ENCODE peak calls at places on chromosome 15, in four cellular contexts. C is stimulated activated CD4-positive, alpha-beta T cell treated with anti-CD3 and anti-CD28 coated beads, Interleukin-12 subunit alpha, Interleukin-12 subunit beta, amount 100 ng/mL, for 48 hours; N is lower lobe of right lung; I is hippocampal formation. Y is an unnamed sample.

GRCh38 chr15:54099010-54099409 is 120.8 kb downstream of the UNC13C start:
- DNase-seq in C (no peak), N (no peak), I (no peak), Y (no peak)

GRCh38 chr15:43376017-43376705 is 5.3 kb downstream of the TUBGCP4 start:
- DNase-seq in I (no peak), C (peak; percentile 3), N (no peak), Y (no peak)

GRCh38 chr15:99181544-99181943 is 67.8 kb downstream of the TTC23 start:
- DNase-seq in N (no peak), I (no peak), C (no peak), Y (no peak)

GRCh38 chr15:35118987-35119386 is 33.9 kb upstream of the NANOGP8 start:
- DNase-seq in I (no peak), C (no peak), N (no peak), Y (no peak)

GRCh38 chr15:67085818-67086649 is 20.6 kb downstream of the SMAD3 start:
- DNase-seq in I (no peak), C (peak; percentile 37), N (no peak), Y (no peak)

GRCh38 chr15:68791431-68792283 is 29.0 kb downstream of the ANP32A start:
- DNase-seq in N (no peak), C (peak; percentile 16), I (no peak), Y (no peak)

GRCh38 chr15:35880896-35881295 is 334.9 kb upstream of the DPH6 start:
- DNase-seq in N (no peak), I (no peak), C (no peak), Y (no peak)

GRCh38 chr15:68228143-68228970 is 1.2 kb downstream of the CLN6 start:
- DNase-seq in C (no peak), I (no peak), N (no peak), Y (no peak)

GRCh38 chr15:79474252-79474651 is 42.1 kb downstream of the MINAR1 start:
- DNase-seq in N (no peak), C (no peak), I (no peak), Y (no peak)

GRCh38 chr15:70670680-70671079 is 92.7 kb downstream of the UACA start:
- DNase-seq in I (no peak), C (no peak), N (no peak), Y (no peak)

GRCh38 chr15:73353734-73354133 is 15.0 kb downstream of the HCN4 start:
- DNase-seq in I (no peak), N (no peak), C (no peak), Y (no peak)

GRCh38 chr15:51368751-51369450 is 27.4 kb downstream of the GLDN start:
- DNase-seq in I (no peak), C (no peak), N (no peak), Y (no peak)

GRCh38 chr15:73727330-73728018 is 25.7 kb downstream of the INSYN1 start:
- DNase-seq in N (no peak), C (no peak), I (no peak), Y (no peak)

GRCh38 chr15:90412356-90413194 is 24.5 kb downstream of the IQGAP1 start:
- DNase-seq in N (peak; percentile 63), C (no peak), I (no peak), Y (no peak)

GRCh38 chr15:76245072-76245610 is 66.1 kb downstream of the ETFA start:
- DNase-seq in C (no peak), N (no peak), I (no peak), Y (no peak)

GRCh38 chr15:89665449-89666146 is 10.3 kb upstream of the KIF7 start:
- DNase-seq in N (peak; percentile 73), C (no peak), I (no peak), Y (no peak)

GRCh38 chr15:85872125-85872524 is 77.4 kb upstream of the KLHL25 start:
- DNase-seq in N (no peak), I (no peak), C (no peak), Y (no peak)

GRCh38 chr15:57217716-57218598 is 158.3 kb upstream of the CGNL1 start:
- DNase-seq in C (no peak), I (no peak), N (no peak), Y (no peak)

GRCh38 chr15:93955197-93955596 is 276.2 kb upstream of the MCTP2 start:
- DNase-seq in N (no peak), I (no peak), C (no peak), Y (no peak)

GRCh38 chr15:100235030-100235617 is 106.7 kb downstream of the ADAMTS17 start:
- DNase-seq in C (no peak), I (no peak), N (no peak), Y (no peak)

GRCh38 chr15:27492021-27492621 is 521.1 kb downstream of the GABRG3 start:
- DNase-seq in I (peak; percentile 61), C (no peak), N (no peak), Y (peak; percentile 82)

GRCh38 chr15:69902414-69903062 is 195.2 kb downstream of the TLE3 start:
- DNase-seq in N (no peak), I (no peak), C (no peak), Y (no peak)

GRCh38 chr15:75436861-75437260 is 14.6 kb downstream of the SIN3A start:
- DNase-seq in N (no peak), C (no peak), I (no peak), Y (no peak)

GRCh38 chr15:39482467-39482866 is 98.4 kb upstream of the THBS1 start:
- DNase-seq in I (no peak), N (no peak), C (no peak), Y (no peak)

GRCh38 chr15:76209948-76210347 is 101.3 kb downstream of the ETFA start:
- DNase-seq in C (no peak), I (no peak), N (no peak), Y (no peak)

GRCh38 chr15:33956397-33956796 is 11.9 kb upstream of the CHRM5 start:
- DNase-seq in C (no peak), I (no peak), N (no peak), Y (no peak)

GRCh38 chr15:86044981-86045380 is 34.7 kb upstream of the AGBL1 start:
- DNase-seq in C (no peak), I (no peak), N (no peak), Y (no peak)

GRCh38 chr15:100114100-100114499 is 227.7 kb downstream of the ADAMTS17 start:
- DNase-seq in I (no peak), C (no peak), N (no peak), Y (peak; percentile 46)